ENCODE peak calls at places on chromosomes 5 and 9, in five cellular contexts. B, P, A, J and U are unnamed samples.

GRCh38 chr5:56818409-56819026 is 3.2 kb downstream of the MAP3K1 start:
- DNase-seq in B (no peak), P (no peak), A (no peak), J (no peak), U (no peak)

GRCh38 chr9:95057121-95057520 is 260.4 kb downstream of the FANCC start:
- DNase-seq in B (no peak), P (no peak), A (no peak), J (no peak), U (no peak)

GRCh38 chr5:89073045-89073444 is 190.1 kb upstream of the MEF2C start:
- DNase-seq in B (no peak), P (no peak), A (no peak), J (no peak), U (no peak)

GRCh38 chr5:38532165-38532669 is 24.2 kb downstream of the LIFR start:
- DNase-seq in B (no peak), P (no peak), A (no peak), J (no peak), U (no peak)

GRCh38 chr9:126626117-126627022 is 12.6 kb downstream of the LMX1B start:
- DNase-seq in B (no peak), P (no peak), A (no peak), J (no peak), U (no peak)

GRCh38 chr9:127450170-127450830 is 906 bp downstream of the RPL12 start:
- DNase-seq in B (no peak), P (no peak), A (no peak), J (no peak), U (no peak)

GRCh38 chr9:94813379-94813778 is 86.9 kb downstream of the AOPEP start:
- DNase-seq in B (no peak), P (no peak), A (no peak), J (no peak), U (no peak)

GRCh38 chr9:95425910-95426551 is 90.7 kb downstream of the PTCH1 start:
- DNase-seq in B (peak), P (no peak), A (no peak), J (no peak), U (no peak)

GRCh38 chr9:91411096-91411771 is 12.4 kb downstream of the NFIL3 start:
- DNase-seq in B (no peak), P (no peak), A (no peak), J (no peak), U (no peak)

GRCh38 chr9:20512106-20512505 is 110.2 kb downstream of the MLLT3 start:
- DNase-seq in B (no peak), P (no peak), A (no peak), J (no peak), U (no peak)

GRCh38 chr5:133410335-133410828 is 202.0 kb downstream of the FSTL4 start:
- DNase-seq in B (no peak), P (no peak), A (no peak), J (no peak), U (no peak)

GRCh38 chr5:124843596-124843899 is 97.1 kb upstream of the ZNF608 start:
- DNase-seq in B (no peak), P (no peak), A (no peak), J (no peak), U (no peak)

GRCh38 chr9:105444130-105444529 is 3.7 kb upstream of the FSD1L start:
- DNase-seq in B (no peak), P (no peak), A (no peak), J (no peak), U (no peak)

GRCh38 chr9:76114144-76114543 is 223.7 kb downstream of the PCSK5 start:
- DNase-seq in B (no peak), P (no peak), A (no peak), J (no peak), U (no peak)

GRCh38 chr9:72592501-72593403 is 71.3 kb downstream of the TMC1 start:
- DNase-seq in B (peak), P (peak), A (no peak), J (peak), U (peak)

GRCh38 chr9:31032206-31032605 is 1352.2 kb upstream of the ACO1 start:
- DNase-seq in B (no peak), P (no peak), A (no peak), J (no peak), U (no peak)

GRCh38 chr9:112299514-112299913 is 33.9 kb downstream of the PTBP3 start:
- DNase-seq in B (peak), P (no peak), A (no peak), J (no peak), U (no peak)

GRCh38 chr5:149526855-149527590 is 24.2 kb downstream of the CSNK1A1 start:
- DNase-seq in B (no peak), P (no peak), A (no peak), J (no peak), U (no peak)

GRCh38 chr5:115936031-115936430 is 26.2 kb upstream of the LVRN start:
- DNase-seq in B (no peak), P (no peak), A (no peak), J (no peak), U (no peak)

GRCh38 chr9:137396227-137396626 is 26.7 kb downstream of the EXD3 start:
- DNase-seq in B (peak), P (no peak), A (no peak), J (no peak), U (no peak)

DNA sequence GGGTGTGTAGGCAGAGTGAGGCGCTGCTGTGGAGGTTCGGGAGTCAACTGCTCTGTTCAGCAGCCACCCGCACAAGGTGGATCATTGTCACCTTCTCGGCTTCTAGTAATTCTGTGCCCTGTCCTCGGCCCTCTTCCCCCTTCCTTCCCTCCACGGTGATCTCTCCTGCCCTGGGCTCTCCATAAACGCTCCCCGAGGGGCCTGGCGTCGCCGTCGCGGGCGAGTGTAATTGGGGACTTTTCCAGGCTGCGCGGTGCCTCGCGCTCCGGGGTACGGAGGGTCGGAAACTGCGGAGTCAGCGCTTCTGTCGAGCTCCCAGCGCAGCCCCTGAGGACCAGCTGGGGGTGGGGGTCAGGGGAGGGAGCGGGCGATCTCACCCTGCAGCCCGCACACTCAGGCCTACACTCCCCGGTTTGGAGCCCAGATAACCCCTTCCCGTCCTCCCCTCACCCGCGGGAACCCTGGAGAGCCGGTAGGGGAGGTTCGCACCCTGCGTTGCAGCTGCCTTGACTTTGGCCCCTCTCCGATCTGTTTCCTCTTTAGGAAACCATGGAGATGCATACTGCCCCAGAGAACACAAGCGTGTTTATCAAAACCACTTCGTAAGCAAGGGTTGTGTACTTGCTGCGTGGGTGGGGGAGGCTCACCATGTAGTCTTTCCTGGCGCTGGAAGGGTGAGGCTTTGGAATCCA is 188.3 kb upstream of the ZNF618 start:
- DNase-seq in B (no peak), P (no peak), A (no peak), J (no peak), U (no peak)
- TF ChIP-seq SUZ12 in B (no peak), P (no peak), A (peak), J (no peak), U (no peak)

DNA sequence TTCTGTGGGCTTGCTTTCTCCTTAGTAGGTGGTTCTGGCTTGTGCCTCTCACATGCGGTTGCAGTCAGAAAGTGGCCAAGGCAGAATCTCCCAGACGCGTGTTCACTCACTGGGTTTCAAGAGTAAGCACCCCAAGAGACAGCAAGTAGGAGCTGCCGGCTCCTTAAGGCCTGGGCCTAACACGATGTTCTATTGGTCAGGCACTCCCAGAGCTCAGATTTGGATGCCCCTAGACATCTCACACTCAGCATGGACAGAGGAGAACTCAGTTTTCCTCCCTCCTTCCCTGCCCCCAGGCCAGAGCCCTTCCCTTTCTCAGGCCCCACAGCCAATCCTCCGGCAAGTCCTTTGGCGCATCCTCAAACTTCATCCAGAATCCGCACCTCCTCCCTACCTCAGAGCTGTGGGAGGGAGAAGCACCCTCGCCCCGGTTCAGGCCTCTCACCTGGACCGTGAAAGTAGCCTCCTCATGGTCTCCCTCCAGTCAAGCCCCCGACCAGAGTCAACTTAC is 6.5 kb upstream of the CARD19 start:
- DNase-seq in B (no peak), P (no peak), A (no peak), J (no peak), U (no peak)
- TF ChIP-seq SUZ12 in B (no peak), P (no peak), A (no peak), J (no peak), U (no peak)

GRCh38 chr9:136310273-136311030 is 6.6 kb upstream of the CCDC187 start:
- DNase-seq in B (no peak), P (no peak), A (no peak), J (no peak), U (no peak)

GRCh38 chr9:136311037-136311432 is 7.1 kb upstream of the CCDC187 start:
- DNase-seq in B (no peak), P (no peak), A (no peak), J (no peak), U (no peak)

GRCh38 chr9:136312436-136312835 is 8.5 kb upstream of the CCDC187 start:
- DNase-seq in B (no peak), P (no peak), A (no peak), J (no peak), U (no peak)

GRCh38 chr9:136313111-136314055 is 9.5 kb upstream of the CCDC187 start:
- DNase-seq in B (no peak), P (no peak), A (no peak), J (no peak), U (no peak)

GRCh38 chr9:136311433-136312375 is 7.8 kb upstream of the CCDC187 start:
- DNase-seq in B (peak), P (no peak), A (no peak), J (no peak), U (no peak)
- TF ChIP-seq SUZ12 in B (no peak), P (no peak), A (no peak), J (no peak), U (no peak)

DNA sequence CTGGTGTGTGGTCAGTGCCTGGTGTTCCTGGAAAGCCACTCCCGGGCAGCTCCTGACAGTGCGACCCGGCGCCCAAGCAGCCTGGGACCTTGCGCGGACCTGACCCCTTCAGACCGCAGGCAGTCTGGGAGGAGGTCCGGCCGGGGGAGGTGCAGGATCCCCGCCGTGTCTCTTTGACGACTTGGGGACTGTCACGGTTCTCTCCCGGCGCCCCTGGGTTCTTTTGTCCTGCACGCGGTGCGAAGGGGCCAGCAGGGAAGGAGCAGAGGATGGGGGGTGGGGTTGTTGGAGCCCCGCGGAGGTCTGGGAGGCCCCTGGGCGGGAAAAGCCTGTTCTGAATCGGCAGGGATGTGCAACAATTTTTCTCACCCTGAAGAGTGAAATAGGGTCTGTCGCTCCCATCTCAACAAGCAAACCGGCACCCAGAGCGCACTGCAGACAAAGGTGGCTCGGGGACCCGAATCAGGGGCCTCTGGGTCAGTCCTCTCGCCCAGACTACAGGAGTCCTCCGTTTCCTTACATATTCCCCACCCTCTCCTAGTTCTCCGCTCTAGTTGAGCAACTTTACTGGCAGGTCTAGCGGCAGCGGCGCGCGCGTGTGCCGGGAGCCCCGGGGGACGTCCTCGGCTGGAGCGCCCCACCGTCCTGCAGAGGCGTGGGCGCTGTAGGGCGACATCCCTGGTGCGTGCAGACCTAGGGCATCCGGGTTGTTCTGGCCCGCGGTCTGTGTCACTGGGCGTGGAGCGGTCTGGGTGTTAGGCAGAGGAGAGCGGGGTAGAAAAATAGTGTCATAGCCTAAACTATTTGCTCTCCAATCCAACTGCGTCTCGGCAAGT is 1.2 kb downstream of the VCAN start:
- DNase-seq in B (no peak), P (no peak), A (no peak), J (no peak), U (peak)
- TF ChIP-seq SUZ12 in B (no peak), P (no peak), A (no peak), J (no peak), U (no peak)

DNA sequence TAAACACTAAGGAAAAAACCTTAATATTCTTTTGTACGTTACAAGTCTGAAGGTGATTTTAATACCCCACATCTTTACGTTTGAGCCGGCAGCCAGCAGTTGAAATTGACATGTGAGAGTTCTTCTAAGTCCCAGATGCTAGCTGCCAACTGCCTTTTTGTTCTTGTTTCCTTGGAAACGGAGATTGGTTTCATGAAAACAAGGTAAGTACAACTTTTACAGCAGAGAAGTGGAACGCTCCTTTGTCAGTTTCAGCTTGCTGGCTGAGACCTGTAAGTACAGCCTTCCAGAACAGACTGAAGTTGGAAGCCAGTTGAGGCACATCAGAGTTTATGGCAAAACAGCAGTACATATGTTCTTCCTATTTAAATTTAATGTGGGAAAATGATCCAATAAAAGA is 1018.4 kb upstream of the ARRDC3 start:
- DNase-seq in B (no peak), P (peak), A (no peak), J (no peak), U (peak)
- TF ChIP-seq SUZ12 in B (no peak), P (no peak), A (no peak), J (no peak), U (no peak)

DNA sequence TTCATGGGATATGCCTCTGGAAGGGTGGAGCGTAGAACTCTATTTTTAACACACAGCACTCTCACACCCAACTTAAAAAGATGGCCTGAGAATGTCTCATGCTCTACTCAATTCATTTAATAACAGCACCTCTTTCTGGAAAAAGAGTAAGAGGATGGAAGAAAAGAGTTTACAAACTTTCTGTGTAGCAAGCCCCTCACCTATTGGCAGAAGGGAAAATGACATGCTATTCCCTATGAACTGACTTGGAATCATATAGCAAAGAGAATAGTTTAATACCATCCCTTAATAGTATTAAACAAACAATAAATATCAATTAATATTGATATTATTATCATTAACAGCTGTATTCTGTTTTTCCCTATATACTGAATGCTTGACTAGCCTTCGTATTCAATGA is 233.3 kb downstream of the KCTD16 start:
- DNase-seq in B (no peak), P (no peak), A (no peak), J (no peak), U (no peak)
- TF ChIP-seq SUZ12 in B (no peak), P (no peak), A (no peak), J (no peak), U (no peak)